ENCODE peak calls at places on chromosome 14, in seven cellular contexts. X is HCT116; M is fibroblast of pulmonary artery; K is A549; C is CD4-positive, alpha-beta T cell; H is AG09319; I is MM.1S. O is an unnamed sample.

GRCh38 chr14:105055736-105056302 is 9.4 kb downstream of the GPR132 start:
- DNase-seq in X (no peak), M (no peak), K (no peak), C (no peak), H (no peak), I (no peak), O (no peak)

GRCh38 chr14:99191663-99192621 is 80.1 kb downstream of the BCL11B start:
- DNase-seq in X (no peak), M (peak), K (no peak), C (peak), H (no peak), I (peak), O (no peak)

GRCh38 chr14:97013878-97014277 is 216.7 kb downstream of the VRK1 start:
- DNase-seq in X (no peak), M (no peak), K (no peak), C (no peak), H (no peak), I (no peak), O (no peak)

GRCh38 chr14:50954811-50955372 is 10.6 kb upstream of the PYGL start:
- DNase-seq in X (peak), M (peak), K (peak), C (no peak), H (no peak), I (no peak), O (no peak)

GRCh38 chr14:52015411-52016030 is 26.2 kb downstream of the RTRAF start:
- DNase-seq in X (peak), M (no peak), K (peak), C (no peak), H (no peak), I (no peak), O (no peak)

GRCh38 chr14:70320294-70320693 is 39.2 kb downstream of the COX16 start:
- DNase-seq in X (no peak), M (no peak), K (no peak), C (no peak), H (no peak), I (no peak), O (no peak)

GRCh38 chr14:60641722-60642269 is 7.5 kb downstream of the SIX1 start:
- DNase-seq in X (no peak), M (no peak), K (no peak), C (no peak), H (no peak), I (no peak), O (no peak)

GRCh38 chr14:93369393-93370266 is 22.6 kb downstream of the COX8C start:
- DNase-seq in X (no peak), M (no peak), K (no peak), C (no peak), H (no peak), I (peak), O (no peak)

GRCh38 chr14:26841920-26842741 is 244.3 kb upstream of the NOVA1 start:
- DNase-seq in X (no peak), M (peak), K (peak), C (no peak), H (peak), I (no peak), O (no peak)

GRCh38 chr14:65704412-65704811 is 291.9 kb downstream of the FUT8 start:
- DNase-seq in X (no peak), M (peak), K (no peak), C (no peak), H (peak), I (no peak), O (no peak)

GRCh38 chr14:29255692-29256091 is 489.1 kb downstream of the FOXG1 start:
- DNase-seq in X (no peak), M (no peak), K (no peak), C (no peak), H (no peak), I (no peak), O (no peak)

GRCh38 chr14:73728106-73729014 is 14.2 kb upstream of the PNMA1 start:
- DNase-seq in X (peak), M (peak), K (peak), C (peak), H (no peak), I (peak), O (peak)

GRCh38 chr14:55354500-55354899 is 57.1 kb downstream of the ATG14 start:
- DNase-seq in X (peak), M (peak), K (peak), C (peak), H (peak), I (peak), O (peak)

GRCh38 chr14:104080557-104081492 is 4.7 kb upstream of the ASPG start:
- DNase-seq in X (no peak), M (no peak), K (no peak), C (no peak), H (no peak), I (no peak), O (no peak)

GRCh38 chr14:104405566-104406226 is 173.9 kb upstream of the C14orf180 start:
- DNase-seq in X (no peak), M (no peak), K (no peak), C (no peak), H (no peak), I (no peak), O (no peak)

GRCh38 chr14:106586098-106586704 is 1059.8 kb downstream of the TMEM121 start:
- DNase-seq in X (no peak), M (no peak), K (no peak), C (peak), H (no peak), I (peak), O (no peak)

GRCh38 chr14:92495041-92495440 is 18.5 kb upstream of the RIN3 start:
- DNase-seq in X (no peak), M (peak), K (no peak), C (no peak), H (no peak), I (no peak), O (no peak)

GRCh38 chr14:32711103-32711680 is 227.5 kb upstream of the NPAS3 start:
- DNase-seq in X (peak), M (peak), K (peak), C (no peak), H (no peak), I (peak), O (no peak)

GRCh38 chr14:53380041-53380440 is 226.9 kb upstream of the DDHD1 start:
- DNase-seq in X (no peak), M (no peak), K (no peak), C (no peak), H (no peak), I (no peak), O (no peak)

GRCh38 chr14:41604793-41605534 is 1.7 kb upstream of the LRFN5 start:
- DNase-seq in X (no peak), M (peak), K (no peak), C (no peak), H (peak), I (no peak), O (no peak)

GRCh38 chr14:60757617-60758016 is 23.1 kb downstream of the MNAT1 start:
- DNase-seq in X (no peak), M (peak), K (no peak), C (no peak), H (peak), I (no peak), O (no peak)

GRCh38 chr14:78254911-78255431 is 84.8 kb downstream of the NRXN3 start:
- DNase-seq in X (no peak), M (no peak), K (no peak), C (no peak), H (no peak), I (peak), O (no peak)

GRCh38 chr14:85439696-85440328 is 90.1 kb upstream of the FLRT2 start:
- DNase-seq in X (no peak), M (peak), K (no peak), C (no peak), H (no peak), I (no peak), O (no peak)

GRCh38 chr14:25833341-25834121 is 764.3 kb downstream of the NOVA1 start:
- DNase-seq in X (no peak), M (peak), K (no peak), C (no peak), H (no peak), I (peak), O (no peak)

GRCh38 chr14:66476964-66477363 is 9.2 kb upstream of the CCDC196 start:
- DNase-seq in X (no peak), M (peak), K (no peak), C (no peak), H (no peak), I (no peak), O (no peak)

GRCh38 chr14:53001787-53002378 is 51.0 kb upstream of the FERMT2 start:
- DNase-seq in X (no peak), M (no peak), K (no peak), C (no peak), H (no peak), I (no peak), O (no peak)

GRCh38 chr14:23454445-23454856 is 15.1 kb upstream of the NGDN start:
- DNase-seq in X (no peak), M (no peak), K (no peak), C (no peak), H (no peak), I (no peak), O (no peak)

GRCh38 chr14:42806909-42807315 is 1200.2 kb downstream of the LRFN5 start:
- DNase-seq in X (no peak), M (peak), K (no peak), C (no peak), H (no peak), I (no peak), O (no peak)

GRCh38 chr14:36948157-36948859 is 224.1 kb downstream of the SLC25A21 start:
- DNase-seq in X (no peak), M (no peak), K (no peak), C (no peak), H (no peak), I (no peak), O (no peak)

GRCh38 chr14:23372509-23372908 is at the start of gene IL25:
- DNase-seq in X (no peak), M (no peak), K (no peak), C (no peak), H (no peak), I (no peak), O (no peak)

DNA sequence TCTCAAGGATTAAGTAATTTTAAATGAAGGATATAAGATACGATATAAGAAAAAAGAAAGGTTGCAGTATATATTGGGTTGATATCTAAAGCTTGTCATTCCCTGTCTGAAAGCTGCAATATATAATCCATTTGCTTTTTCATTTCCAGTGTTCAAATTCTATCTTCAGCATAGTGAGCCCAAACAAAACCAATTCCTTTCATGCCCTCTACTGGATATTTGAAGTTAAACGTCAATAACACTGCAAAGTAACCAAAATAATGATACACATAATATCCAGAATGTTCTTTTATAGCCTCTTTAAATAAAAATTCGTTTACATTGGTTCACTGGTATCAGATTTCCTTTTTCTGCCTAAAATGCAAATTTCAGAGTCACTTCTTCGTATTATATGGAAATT is 64.5 kb upstream of the DAAM1 start:
- DNase-seq in X (no peak), M (peak), K (peak), C (no peak), H (no peak), I (no peak), O (no peak)
- TF ChIP-seq CTCF in X (peak), M (peak), K (peak), C (no peak), H (peak), I (peak), O (peak)

GRCh38 chr14:88770736-88771135 is 22.0 kb downstream of the EML5 start:
- DNase-seq in X (no peak), M (no peak), K (no peak), C (no peak), H (no peak), I (no peak), O (no peak)

DNA sequence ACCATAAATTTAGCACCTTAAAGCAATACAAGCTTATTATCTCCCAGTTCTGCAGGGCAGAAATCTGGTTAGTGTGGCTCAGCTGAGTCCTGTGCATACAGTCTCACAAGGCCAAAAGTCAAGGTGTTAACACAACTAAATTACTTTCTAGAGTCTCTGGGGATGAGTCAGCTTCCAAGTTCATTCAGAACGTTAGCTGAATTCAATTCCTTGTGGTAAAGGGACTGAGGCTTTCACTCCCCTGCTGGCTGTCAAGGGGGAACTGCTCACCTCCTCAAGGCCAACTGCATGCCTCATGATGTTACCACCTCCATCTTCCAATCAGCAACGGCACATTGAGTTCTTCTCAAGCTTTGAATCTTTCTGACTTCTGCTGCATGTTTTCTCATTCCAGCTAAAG is 27.6 kb downstream of the EML5 start:
- DNase-seq in X (no peak), M (peak), K (no peak), C (no peak), H (no peak), I (no peak), O (no peak)
- TF ChIP-seq CTCF in X (no peak), M (no peak), K (no peak), C (no peak), H (no peak), I (no peak), O (no peak)

GRCh38 chr14:80164991-80165390 is 46.3 kb downstream of the DIO2 start:
- DNase-seq in X (no peak), M (peak), K (no peak), C (no peak), H (no peak), I (no peak), O (no peak)
- TF ChIP-seq CTCF in X (no peak), M (no peak), K (no peak), C (no peak), H (no peak), I (no peak), O (no peak)

GRCh38 chr14:100652739-100653138 is 65.5 kb upstream of the BEGAIN start:
- DNase-seq in X (no peak), M (no peak), K (no peak), C (no peak), H (peak), I (no peak), O (no peak)

GRCh38 chr14:100654814-100655795 is 67.9 kb upstream of the BEGAIN start:
- DNase-seq in X (no peak), M (no peak), K (peak), C (peak), H (no peak), I (peak), O (peak)

GRCh38 chr14:100651999-100652508 is 64.8 kb upstream of the BEGAIN start:
- DNase-seq in X (no peak), M (no peak), K (no peak), C (no peak), H (peak), I (no peak), O (no peak)

GRCh38 chr14:100654025-100654813 is 67.0 kb upstream of the BEGAIN start:
- DNase-seq in X (no peak), M (no peak), K (no peak), C (no peak), H (no peak), I (no peak), O (no peak)

GRCh38 chr14:100653409-100653808 is 66.2 kb upstream of the BEGAIN start:
- DNase-seq in X (no peak), M (no peak), K (no peak), C (no peak), H (no peak), I (no peak), O (no peak)
- TF ChIP-seq CTCF in X (peak), M (peak), K (peak), C (peak), H (peak), I (peak), O (peak)

GRCh38 chr14:95518045-95518751 is 1.7 kb upstream of the SYNE3 start:
- DNase-seq in X (no peak), M (peak), K (no peak), C (no peak), H (no peak), I (peak), O (no peak)

GRCh38 chr14:95516554-95517209 is at the start of gene SYNE3:
- DNase-seq in X (no peak), M (no peak), K (peak), C (peak), H (no peak), I (peak), O (peak)

GRCh38 chr14:95514131-95515079 is 2.0 kb downstream of the SYNE3 start:
- DNase-seq in X (no peak), M (no peak), K (no peak), C (no peak), H (no peak), I (peak), O (no peak)

GRCh38 chr14:95515080-95515489 is 1.4 kb downstream of the SYNE3 start:
- DNase-seq in X (no peak), M (peak), K (no peak), C (no peak), H (no peak), I (peak), O (no peak)

GRCh38 chr14:95515523-95516517 is 630 bp downstream of the SYNE3 start:
- DNase-seq in X (no peak), M (peak), K (peak), C (peak), H (no peak), I (peak), O (peak)
- TF ChIP-seq CTCF in X (peak), M (peak), K (no peak), C (peak), H (peak), I (peak), O (no peak)

GRCh38 chr14:64504310-64504896 is at the start of gene ZBTB1:
- DNase-seq in X (peak), M (peak), K (peak), C (peak), H (peak), I (peak), O (peak)

GRCh38 chr14:64503184-64503433 is 529 bp downstream of the ZBTB25 start:
- DNase-seq in X (no peak), M (no peak), K (no peak), C (no peak), H (no peak), I (no peak), O (no peak)

GRCh38 chr14:64503434-64504309 is at the start of gene ZBTB25:
- DNase-seq in X (peak), M (peak), K (peak), C (peak), H (peak), I (peak), O (peak)

GRCh38 chr14:64501326-64502171 is 2.1 kb downstream of the ZBTB25 start:
- DNase-seq in X (no peak), M (peak), K (no peak), C (no peak), H (no peak), I (no peak), O (no peak)

GRCh38 chr14:64502476-64503183 is 1.0 kb downstream of the ZBTB25 start:
- DNase-seq in X (no peak), M (peak), K (no peak), C (peak), H (no peak), I (peak), O (no peak)
- TF ChIP-seq CTCF in X (no peak), M (no peak), K (no peak), C (no peak), H (no peak), I (no peak), O (no peak)

GRCh38 chr14:75141967-75142366 is 15.1 kb upstream of the NEK9 start:
- DNase-seq in X (no peak), M (peak), K (no peak), C (no peak), H (no peak), I (no peak), O (no peak)
- TF ChIP-seq CTCF in X (peak), M (peak), K (peak), C (peak), H (peak), I (peak), O (peak)

GRCh38 chr14:94748667-94749347 is 21.1 kb downstream of the GSC start:
- DNase-seq in X (peak), M (no peak), K (peak), C (no peak), H (no peak), I (peak), O (no peak)
- TF ChIP-seq CTCF in X (peak), M (peak), K (peak), C (peak), H (peak), I (peak), O (peak)

GRCh38 chr14:31420013-31420318 is 384 bp downstream of the HEATR5A start:
- DNase-seq in X (no peak), M (no peak), K (peak), C (peak), H (no peak), I (peak), O (no peak)

GRCh38 chr14:31419179-31420012 is 954 bp downstream of the HEATR5A start:
- DNase-seq in X (no peak), M (peak), K (no peak), C (no peak), H (no peak), I (peak), O (no peak)

GRCh38 chr14:31418440-31418839 is 1.9 kb downstream of the HEATR5A start:
- DNase-seq in X (no peak), M (no peak), K (no peak), C (no peak), H (no peak), I (no peak), O (no peak)

GRCh38 chr14:31421200-31421599 is 850 bp upstream of the HEATR5A start:
- DNase-seq in X (no peak), M (no peak), K (no peak), C (no peak), H (no peak), I (no peak), O (no peak)

GRCh38 chr14:31420319-31421081 is at the start of gene HEATR5A:
- DNase-seq in X (peak), M (peak), K (peak), C (peak), H (peak), I (peak), O (peak)
- TF ChIP-seq CTCF in X (no peak), M (peak), K (no peak), C (peak), H (peak), I (no peak), O (peak)

GRCh38 chr14:44448816-44449411 is 58.2 kb downstream of the FSCB start:
- DNase-seq in X (no peak), M (no peak), K (no peak), C (no peak), H (no peak), I (no peak), O (no peak)

GRCh38 chr14:44449694-44450093 is 57.4 kb downstream of the FSCB start:
- DNase-seq in X (no peak), M (no peak), K (no peak), C (no peak), H (no peak), I (no peak), O (no peak)

DNA sequence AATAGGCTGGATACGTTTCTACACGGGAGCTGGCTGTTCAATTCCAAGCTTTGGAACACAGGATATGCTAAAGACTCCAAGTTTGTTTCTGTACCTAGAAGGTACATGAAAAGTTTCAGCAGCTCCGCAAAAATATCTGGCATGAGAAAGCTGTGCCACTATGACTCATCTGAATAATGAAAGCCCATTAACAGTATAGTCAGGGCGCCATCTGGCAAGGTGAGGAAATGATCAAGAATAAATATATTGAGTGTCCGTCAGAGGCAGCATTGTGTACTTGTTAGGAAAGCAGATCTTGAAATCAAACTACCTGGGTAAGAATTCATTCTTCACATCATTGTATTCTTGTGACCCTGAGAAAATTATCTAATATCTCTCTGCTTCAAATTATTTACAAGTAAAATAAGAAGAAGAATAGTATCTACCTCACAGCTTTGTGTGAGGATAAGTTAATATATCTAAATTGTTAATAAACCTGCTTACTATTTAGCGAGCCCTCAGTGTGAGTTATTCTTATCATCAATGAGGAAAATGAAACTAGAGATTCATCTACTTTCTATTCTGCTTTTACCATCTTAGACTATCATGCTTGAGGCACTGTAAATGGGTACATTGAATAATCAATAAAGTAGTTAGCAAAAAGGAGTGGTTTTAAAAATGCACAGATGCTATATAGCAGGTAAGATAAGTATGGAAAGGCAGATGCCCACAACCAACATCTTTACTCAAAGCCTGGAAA is 53.5 kb downstream of the FSCB start:
- DNase-seq in X (no peak), M (no peak), K (no peak), C (no peak), H (no peak), I (peak), O (no peak)
- TF ChIP-seq CTCF in X (no peak), M (no peak), K (no peak), C (no peak), H (no peak), I (no peak), O (no peak)

O was measured in D721Med.